ENCODE peak calls at places on chromosomes 1 and 21, in seven cellular contexts. K is progenitor cell of endocrine pancreas, X is left ventricle myocardium inferior, Z is dorsolateral prefrontal cortex, P is GM12864, U is DND-41, I is ovary. C is an unnamed sample.

GRCh38 chr1:8070381-8070811 is 44.3 kb upstream of the ERRFI1 start:
- DNase-seq in K (peak), X (no peak), Z (no peak), P (no peak), U (no peak), I (no peak), C (no peak)

GRCh38 chr1:85452859-85453430 is 12.0 kb downstream of the DDAH1 start:
- DNase-seq in K (no peak), X (no peak), Z (no peak), P (no peak), U (no peak), I (no peak), C (no peak)

GRCh38 chr1:192609110-192610079 is 26.6 kb upstream of the RGS13 start:
- DNase-seq in K (no peak), X (peak), Z (peak), P (peak), U (peak), I (no peak), C (no peak)

GRCh38 chr1:8223531-8223930 is 94.4 kb upstream of the SLC45A1 start:
- DNase-seq in K (no peak), X (no peak), Z (no peak), P (no peak), U (no peak), I (no peak), C (no peak)

GRCh38 chr1:44326066-44326701 is 28.9 kb downstream of the ERI3 start:
- DNase-seq in K (no peak), X (no peak), Z (no peak), P (no peak), U (no peak), I (no peak), C (no peak)

GRCh38 chr1:31781138-31782065 is 17.3 kb upstream of the ADGRB2 start:
- DNase-seq in K (no peak), X (no peak), Z (no peak), P (no peak), U (no peak), I (no peak), C (no peak)

GRCh38 chr1:172893146-172893841 is 157.4 kb downstream of the TNFSF18 start:
- DNase-seq in K (no peak), X (peak), Z (no peak), P (no peak), U (no peak), I (no peak), C (no peak)

GRCh38 chr21:32377991-32378390 is 14.8 kb downstream of the URB1 start:
- DNase-seq in K (no peak), X (no peak), Z (no peak), P (no peak), U (no peak), I (no peak), C (no peak)

GRCh38 chr1:9631613-9632012 is 19.9 kb upstream of the PIK3CD start:
- DNase-seq in K (no peak), X (no peak), Z (no peak), P (no peak), U (no peak), I (no peak), C (no peak)

GRCh38 chr1:1760715-1761114 is 17.6 kb downstream of the NADK start:
- DNase-seq in K (no peak), X (no peak), Z (no peak), P (no peak), U (no peak), I (no peak), C (no peak)

GRCh38 chr21:14918542-14918941 is 146.3 kb downstream of the NRIP1 start:
- DNase-seq in K (no peak), X (no peak), Z (no peak), P (no peak), U (no peak), I (no peak), C (no peak)

GRCh38 chr1:103496014-103496635 is 29.4 kb upstream of the RNPC3 start:
- DNase-seq in K (no peak), X (no peak), Z (no peak), P (no peak), U (no peak), I (no peak), C (no peak)

GRCh38 chr1:226064816-226065248 is 2.3 kb downstream of the H3-3A start:
- DNase-seq in K (no peak), X (no peak), Z (no peak), P (no peak), U (peak), I (no peak), C (no peak)

GRCh38 chr1:80155371-80155770 is 1148.8 kb upstream of the ADGRL4 start:
- DNase-seq in K (no peak), X (no peak), Z (no peak), P (no peak), U (no peak), I (no peak), C (no peak)

GRCh38 chr1:23168079-23168461 is 586 bp downstream of the LUZP1 start:
- DNase-seq in K (peak), X (peak), Z (no peak), P (no peak), U (peak), I (peak), C (no peak)

GRCh38 chr1:116309090-116309870 is 63.8 kb upstream of the ATP1A1 start:
- DNase-seq in K (no peak), X (no peak), Z (no peak), P (no peak), U (no peak), I (no peak), C (no peak)

GRCh38 chr21:25639922-25640670 is 1.0 kb downstream of the JAM2 start:
- DNase-seq in K (peak), X (peak), Z (peak), P (no peak), U (no peak), I (peak), C (no peak)

GRCh38 chr21:39094087-39094785 is 89.0 kb downstream of the PSMG1 start:
- DNase-seq in K (no peak), X (no peak), Z (no peak), P (no peak), U (no peak), I (no peak), C (no peak)

GRCh38 chr1:207818971-207819451 is 67.2 kb downstream of the CD46 start:
- DNase-seq in K (no peak), X (no peak), Z (no peak), P (no peak), U (no peak), I (no peak), C (no peak)

GRCh38 chr1:182910143-182910542 is 42.8 kb downstream of the SHCBP1L start:
- DNase-seq in K (no peak), X (no peak), Z (no peak), P (no peak), U (no peak), I (no peak), C (no peak)

GRCh38 chr1:200629876-200630514 is 9.4 kb upstream of the KIF14 start:
- DNase-seq in K (no peak), X (no peak), Z (no peak), P (no peak), U (no peak), I (no peak), C (no peak)

GRCh38 chr21:41582298-41582840 is 74.4 kb upstream of the TMPRSS2 start:
- DNase-seq in K (no peak), X (no peak), Z (no peak), P (no peak), U (no peak), I (no peak), C (no peak)

GRCh38 chr1:228045871-228046270 is 36.6 kb upstream of the ARF1 start:
- DNase-seq in K (no peak), X (no peak), Z (no peak), P (no peak), U (no peak), I (no peak), C (no peak)

GRCh38 chr1:213996320-213997022 is 8.7 kb downstream of the PROX1 start:
- DNase-seq in K (no peak), X (no peak), Z (no peak), P (no peak), U (no peak), I (peak), C (no peak)

GRCh38 chr1:89587728-89588127 is 45.2 kb upstream of the LRRC8C start:
- DNase-seq in K (no peak), X (no peak), Z (no peak), P (no peak), U (no peak), I (no peak), C (no peak)

GRCh38 chr1:53074313-53075154 is 12.5 kb downstream of the PODN start:
- DNase-seq in K (no peak), X (no peak), Z (no peak), P (no peak), U (no peak), I (no peak), C (no peak)

GRCh38 chr21:14968821-14969220 is 96.0 kb downstream of the NRIP1 start:
- DNase-seq in K (no peak), X (no peak), Z (no peak), P (no peak), U (no peak), I (no peak), C (no peak)

GRCh38 chr1:8423702-8424538 is 106.0 kb downstream of the SLC45A1 start:
- DNase-seq in K (peak), X (peak), Z (no peak), P (no peak), U (peak), I (peak), C (no peak)

GRCh38 chr21:33021150-33021549 is 4.6 kb upstream of the OLIG2 start:
- DNase-seq in K (no peak), X (no peak), Z (no peak), P (no peak), U (no peak), I (no peak), C (no peak)

GRCh38 chr1:166884040-166884642 is 8.1 kb upstream of the TADA1 start:
- DNase-seq in K (peak), X (peak), Z (peak), P (no peak), U (no peak), I (no peak), C (no peak)

GRCh38 chr1:225937048-225937968 is 3.7 kb downstream of the LEFTY2 start:
- DNase-seq in K (no peak), X (no peak), Z (no peak), P (no peak), U (no peak), I (no peak), C (no peak)

GRCh38 chr1:8858112-8858668 is 20.3 kb downstream of the ENO1 start:
- DNase-seq in K (no peak), X (no peak), Z (no peak), P (no peak), U (no peak), I (no peak), C (no peak)

GRCh38 chr1:5637171-5637570 is 355.1 kb downstream of the NPHP4 start:
- DNase-seq in K (no peak), X (no peak), Z (peak), P (no peak), U (peak), I (no peak), C (no peak)

GRCh38 chr1:60132985-60133673 is 59.6 kb upstream of the C1orf87 start:
- DNase-seq in K (no peak), X (no peak), Z (no peak), P (no peak), U (no peak), I (no peak), C (no peak)

GRCh38 chr1:77416692-77417450 is 135.1 kb downstream of the AK5 start:
- DNase-seq in K (no peak), X (no peak), Z (no peak), P (no peak), U (no peak), I (no peak), C (no peak)

GRCh38 chr1:160260436-160261382 is 1.6 kb downstream of the DCAF8 start:
- DNase-seq in K (no peak), X (no peak), Z (no peak), P (no peak), U (no peak), I (no peak), C (no peak)

GRCh38 chr1:166766942-166767341 is 72.3 kb upstream of the POGK start:
- DNase-seq in K (no peak), X (no peak), Z (no peak), P (no peak), U (no peak), I (no peak), C (no peak)

GRCh38 chr1:224353975-224354930 is 2.4 kb upstream of the CNIH4 start:
- DNase-seq in K (no peak), X (no peak), Z (no peak), P (no peak), U (no peak), I (no peak), C (no peak)

GRCh38 chr1:224358288-224358687 is 1.6 kb downstream of the CNIH4 start:
- DNase-seq in K (no peak), X (no peak), Z (no peak), P (no peak), U (no peak), I (no peak), C (no peak)

GRCh38 chr1:224356685-224357625 is at the start of gene CNIH4:
- DNase-seq in K (peak), X (peak), Z (peak), P (peak), U (peak), I (peak), C (peak)

GRCh38 chr1:224359207-224359606 is 2.5 kb downstream of the CNIH4 start:
- DNase-seq in K (no peak), X (no peak), Z (no peak), P (no peak), U (no peak), I (no peak), C (no peak)

DNA sequence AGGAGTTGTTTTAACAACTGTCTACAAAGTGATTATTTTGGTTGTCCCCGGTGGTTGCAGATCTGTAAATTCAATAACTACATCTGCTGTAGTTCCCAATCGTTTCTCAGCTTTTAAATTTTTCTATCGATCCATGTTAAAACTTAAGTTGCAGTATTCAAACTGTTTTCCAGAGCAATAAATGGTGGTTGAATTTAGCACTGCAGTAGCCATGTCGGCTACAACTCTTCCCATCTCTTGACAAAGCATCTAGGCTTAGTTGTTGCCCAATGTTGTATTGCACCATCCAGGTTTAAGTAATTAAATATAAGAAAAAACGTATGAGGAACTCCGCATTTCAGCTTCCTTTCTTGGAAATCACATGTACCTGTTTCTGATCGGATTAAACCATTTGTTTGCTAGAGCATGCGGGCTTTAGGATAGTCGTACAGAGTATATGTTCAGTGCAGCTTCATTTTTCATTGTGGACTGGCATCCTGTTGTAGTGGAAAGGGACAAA is 996 bp downstream of the CNIH4 start:
- DNase-seq in K (no peak), X (no peak), Z (no peak), P (no peak), U (no peak), I (no peak), C (no peak)
- TF ChIP-seq CTCF in K (no peak), X (no peak), Z (no peak), P (no peak), U (no peak), I (no peak), C (no peak)

GRCh38 chr1:230826166-230826875 is 42.0 kb downstream of the C1orf198 start:
- DNase-seq in K (no peak), X (no peak), Z (no peak), P (no peak), U (no peak), I (no peak), C (no peak)

GRCh38 chr1:230827801-230828200 is 40.5 kb downstream of the C1orf198 start:
- DNase-seq in K (no peak), X (no peak), Z (no peak), P (no peak), U (no peak), I (no peak), C (no peak)

GRCh38 chr1:230828421-230828820 is 39.9 kb downstream of the C1orf198 start:
- DNase-seq in K (no peak), X (no peak), Z (no peak), P (no peak), U (no peak), I (no peak), C (no peak)

GRCh38 chr1:230825804-230826160 is 42.5 kb downstream of the C1orf198 start:
- DNase-seq in K (no peak), X (no peak), Z (no peak), P (no peak), U (no peak), I (no peak), C (no peak)

GRCh38 chr1:230827081-230827681 is 41.1 kb downstream of the C1orf198 start:
- DNase-seq in K (no peak), X (no peak), Z (peak), P (no peak), U (no peak), I (peak), C (no peak)
- TF ChIP-seq CTCF in K (no peak), X (no peak), Z (no peak), P (no peak), U (no peak), I (no peak), C (no peak)

DNA sequence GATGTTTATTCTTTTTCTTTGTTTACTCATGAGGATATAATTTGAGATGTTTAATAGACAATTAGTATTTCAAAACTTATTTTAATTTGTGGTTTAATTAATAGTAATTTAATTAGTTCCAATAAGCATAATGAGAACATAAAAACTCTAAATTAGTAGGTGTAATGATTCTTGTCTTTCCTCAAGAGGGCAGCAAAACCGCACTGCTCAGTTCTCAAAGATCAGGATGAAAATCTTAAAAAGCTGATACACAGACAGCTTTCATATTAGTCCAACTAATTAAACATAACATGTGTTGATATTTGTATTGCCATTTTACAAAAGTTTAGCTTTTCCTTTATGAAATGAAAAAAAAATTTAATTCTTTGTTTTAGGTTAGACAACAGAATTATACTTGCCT is 106.7 kb upstream of the C21orf91 start:
- DNase-seq in K (no peak), X (no peak), Z (no peak), P (no peak), U (no peak), I (no peak), C (no peak)
- TF ChIP-seq CTCF in K (peak), X (peak), Z (peak), P (peak), U (peak), I (no peak), C (peak)

DNA sequence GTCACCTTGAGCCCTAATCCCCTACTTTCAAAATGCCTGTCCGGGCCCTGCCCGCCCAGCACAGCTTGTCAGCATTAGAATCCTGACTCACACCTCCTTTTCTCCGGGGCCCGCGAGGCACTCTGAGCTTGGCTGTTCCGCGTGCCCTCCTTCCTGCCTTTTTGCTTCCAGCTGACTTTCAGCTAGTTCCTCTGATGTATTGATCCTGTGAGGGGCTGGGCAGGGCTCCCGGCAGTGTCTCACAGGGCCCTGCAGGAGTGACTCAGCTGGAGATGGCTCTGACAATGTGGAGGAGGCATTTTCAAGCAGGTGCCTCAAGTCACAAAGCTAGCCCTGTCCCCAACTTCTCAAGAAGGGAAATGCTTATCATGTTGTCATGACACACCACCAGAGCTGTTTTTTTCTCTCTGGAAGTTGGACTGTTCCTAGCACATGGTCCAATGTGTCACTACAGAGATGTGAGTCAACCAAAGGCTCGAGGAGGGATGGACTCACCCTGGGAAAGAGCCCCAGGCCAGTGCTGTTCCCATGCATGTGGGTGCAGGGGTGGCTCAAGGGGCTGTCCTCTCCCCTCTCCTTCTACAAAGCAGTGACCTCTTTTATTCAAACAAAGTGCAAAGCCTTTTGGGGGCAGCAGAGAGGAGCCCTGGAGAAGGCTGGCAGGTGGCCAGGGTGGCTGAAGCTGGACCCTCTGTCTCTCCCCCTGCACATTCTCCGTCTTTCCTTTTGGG is 30.6 kb downstream of the SYT6 start:
- DNase-seq in K (no peak), X (no peak), Z (no peak), P (no peak), U (no peak), I (no peak), C (no peak)
- TF ChIP-seq CTCF in K (no peak), X (no peak), Z (no peak), P (no peak), U (no peak), I (no peak), C (no peak)

GRCh38 chr1:62962794-62963776 is 179.2 kb downstream of the ATG4C start:
- DNase-seq in K (peak), X (no peak), Z (no peak), P (no peak), U (peak), I (no peak), C (peak)
- TF ChIP-seq CTCF in K (peak), X (peak), Z (no peak), P (peak), U (peak), I (no peak), C (peak)

DNA sequence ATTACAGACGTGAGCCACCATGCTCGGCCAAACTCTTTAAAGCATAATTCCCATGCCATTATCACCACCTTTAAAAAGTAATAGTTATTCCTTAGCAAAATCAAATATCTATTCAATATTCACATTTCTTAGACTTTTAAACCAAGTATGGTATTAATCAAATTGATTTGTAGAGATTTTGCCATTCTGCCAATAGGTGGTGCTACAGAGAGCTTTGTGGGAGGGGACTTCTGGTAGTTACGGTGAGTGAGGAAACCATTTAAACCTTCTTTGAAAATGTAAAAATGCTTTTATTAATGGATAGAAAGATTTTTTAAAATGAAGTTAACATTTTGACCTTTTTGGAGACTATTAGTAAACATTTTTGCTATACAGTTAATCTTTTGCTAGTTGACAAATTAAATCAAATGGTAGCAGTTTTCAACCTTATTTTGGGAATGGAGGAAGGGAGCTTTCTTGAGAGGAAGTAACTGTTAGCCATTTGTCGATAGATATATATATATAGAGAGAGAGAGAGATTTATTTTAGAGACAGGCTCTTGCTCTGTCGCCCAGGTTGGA is 19.3 kb downstream of the IARS2 start:
- DNase-seq in K (no peak), X (no peak), Z (no peak), P (no peak), U (no peak), I (no peak), C (no peak)
- TF ChIP-seq CTCF in K (peak), X (peak), Z (peak), P (peak), U (peak), I (no peak), C (peak)

C was measured in D721Med.